ENCODE peak calls at places on chromosomes 2 and 18, in six cellular contexts. G, J, F, M, W and H are unnamed samples.

GRCh38 chr2:111905990-111906735 is 7.8 kb downstream of the MERTK start:
- DNase-seq in G (no peak), J (peak; percentile 66), F (no peak), M (no peak), W (no peak), H (no peak)

GRCh38 chr2:35184471-35184870 is 1171.1 kb upstream of the CRIM1 start:
- DNase-seq in G (no peak), J (no peak), F (no peak), M (no peak), W (no peak), H (no peak)

GRCh38 chr18:59180150-59180845 is 39.7 kb upstream of the GRP start:
- DNase-seq in G (no peak), J (no peak), F (no peak), M (no peak), W (no peak), H (no peak)

GRCh38 chr2:117957616-117958015 is 56.3 kb downstream of the CCDC93 start:
- DNase-seq in G (no peak), J (peak; percentile 47), F (no peak), M (no peak), W (no peak), H (no peak)

GRCh38 chr18:78634061-78634696 is 345.4 kb upstream of the SALL3 start:
- DNase-seq in G (no peak), J (no peak), F (no peak), M (no peak), W (no peak), H (no peak)

GRCh38 chr2:146762786-146763185 is 1082.0 kb upstream of the ACVR2A start:
- DNase-seq in G (no peak), J (no peak), F (no peak), M (no peak), W (no peak), H (no peak)

GRCh38 chr2:231800493-231801091 is 14.3 kb downstream of the COPS7B start:
- DNase-seq in G (no peak), J (peak; percentile 51), F (no peak), M (no peak), W (no peak), H (peak; percentile 81)

GRCh38 chr2:74922592-74923227 is 35.7 kb upstream of the POLE4 start:
- DNase-seq in G (no peak), J (peak; percentile 22), F (no peak), M (no peak), W (no peak), H (no peak)

GRCh38 chr2:166375205-166375735 is 474 bp downstream of the SCN9A start:
- DNase-seq in G (no peak), J (peak; percentile 27), F (no peak), M (no peak), W (no peak), H (peak; percentile 32)

GRCh38 chr2:101127319-101128056 is 23.7 kb downstream of the TBC1D8 start:
- DNase-seq in G (no peak), J (no peak), F (no peak), M (no peak), W (no peak), H (no peak)

GRCh38 chr2:224518806-224519580 is 66.2 kb downstream of the CUL3 start:
- DNase-seq in G (no peak), J (no peak), F (no peak), M (no peak), W (no peak), H (no peak)

GRCh38 chr18:50104421-50104820 is 90.5 kb downstream of the MYO5B start:
- DNase-seq in G (no peak), J (no peak), F (no peak), M (no peak), W (no peak), H (no peak)

GRCh38 chr2:242063364-242064249 is 194.1 kb downstream of the RTP5 start:
- DNase-seq in G (no peak), J (no peak), F (no peak), M (peak; percentile 59), W (no peak), H (peak; percentile 50)

GRCh38 chr2:102971661-102972060 is 209.8 kb downstream of the TMEM182 start:
- DNase-seq in G (no peak), J (no peak), F (no peak), M (no peak), W (no peak), H (no peak)

GRCh38 chr2:218694405-218695145 is 16.1 kb upstream of the TTLL4 start:
- DNase-seq in G (no peak), J (no peak), F (no peak), M (no peak), W (no peak), H (no peak)

GRCh38 chr2:239566995-239567580 is 166.3 kb upstream of the HDAC4 start:
- DNase-seq in G (no peak), J (no peak), F (no peak), M (peak; percentile 18), W (no peak), H (no peak)

GRCh38 chr2:74576830-74577229 is 22.3 kb downstream of the DOK1 start:
- DNase-seq in G (no peak), J (no peak), F (no peak), M (no peak), W (no peak), H (no peak)

GRCh38 chr2:98416760-98417159 is 27.9 kb upstream of the INPP4A start:
- DNase-seq in G (no peak), J (no peak), F (no peak), M (no peak), W (no peak), H (no peak)

GRCh38 chr2:98445708-98446577 is 1.3 kb downstream of the INPP4A start:
- DNase-seq in G (no peak), J (no peak), F (no peak), M (no peak), W (no peak), H (no peak)

GRCh38 chr2:85761512-85761944 is 7.7 kb downstream of the ATOH8 start:
- DNase-seq in G (no peak), J (no peak), F (no peak), M (no peak), W (no peak), H (no peak)
- H3K4me1 ChIP-seq in G (peaks cover 44% of the 10 kb centered on the region), J (peaks cover 23% of the 10 kb centered on the region), F (peaks cover 32% of the 10 kb centered on the region), M (peaks cover 87% of the 10 kb centered on the region), W (no peaks in the 10 kb centered on the region), H (peaks cover 22% of the 10 kb centered on the region)

DNA sequence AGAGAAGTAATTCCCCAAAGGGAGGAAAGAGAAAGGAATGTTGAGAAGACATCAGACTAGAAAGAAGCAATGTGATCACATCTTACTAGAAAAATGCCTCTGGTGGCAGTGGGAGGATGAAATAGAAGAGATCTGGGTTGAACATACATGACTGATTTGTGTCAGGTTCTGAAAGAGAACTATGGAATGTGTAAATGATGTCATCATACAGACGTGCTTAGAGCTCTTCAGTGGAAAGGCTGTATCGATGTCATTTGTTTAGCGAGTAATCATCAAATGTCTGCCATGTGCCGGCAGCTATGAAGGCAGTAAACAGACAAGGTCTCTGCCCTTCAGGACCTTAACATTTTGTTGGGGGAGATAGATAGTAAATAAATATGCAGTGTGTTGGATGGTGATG is 24.9 kb downstream of the GORASP2 start:
- DNase-seq in G (no peak), J (no peak), F (no peak), M (no peak), W (no peak), H (no peak)
- H3K36me3 ChIP-seq in G (peaks cover 47% of the 10 kb centered on the region), J (peaks cover 34% of the 10 kb centered on the region), F (peaks cover 97% of the 10 kb centered on the region), M (peaks cover 80% of the 10 kb centered on the region), W (peaks cover 18% of the 10 kb centered on the region), H (peaks cover 82% of the 10 kb centered on the region)

GRCh38 chr2:171523339-171523931 is 1.2 kb downstream of the CYBRD1 start:
- DNase-seq in G (no peak), J (peak; percentile 87), F (peak; percentile 91), M (peak; percentile 87), W (peak; percentile 82), H (peak; percentile 83)
- TF ChIP-seq POLR2AphosphoS5 in G (no peak), J (peak; percentile 47), F (no peak), M (peak; percentile 45), W (peak; percentile 18), H (peak; percentile 37)

GRCh38 chr2:157901325-157901724 is 25.2 kb upstream of the ACVR1 start:
- DNase-seq in G (no peak), J (no peak), F (no peak), M (no peak), W (no peak), H (peak; percentile 54)
- H3K4me1 ChIP-seq in G (no peaks in the 10 kb centered on the region), J (no peaks in the 10 kb centered on the region), F (no peaks in the 10 kb centered on the region), M (peaks cover 9% of the 10 kb centered on the region), W (peaks cover 5% of the 10 kb centered on the region), H (peaks cover 17% of the 10 kb centered on the region)

DNA sequence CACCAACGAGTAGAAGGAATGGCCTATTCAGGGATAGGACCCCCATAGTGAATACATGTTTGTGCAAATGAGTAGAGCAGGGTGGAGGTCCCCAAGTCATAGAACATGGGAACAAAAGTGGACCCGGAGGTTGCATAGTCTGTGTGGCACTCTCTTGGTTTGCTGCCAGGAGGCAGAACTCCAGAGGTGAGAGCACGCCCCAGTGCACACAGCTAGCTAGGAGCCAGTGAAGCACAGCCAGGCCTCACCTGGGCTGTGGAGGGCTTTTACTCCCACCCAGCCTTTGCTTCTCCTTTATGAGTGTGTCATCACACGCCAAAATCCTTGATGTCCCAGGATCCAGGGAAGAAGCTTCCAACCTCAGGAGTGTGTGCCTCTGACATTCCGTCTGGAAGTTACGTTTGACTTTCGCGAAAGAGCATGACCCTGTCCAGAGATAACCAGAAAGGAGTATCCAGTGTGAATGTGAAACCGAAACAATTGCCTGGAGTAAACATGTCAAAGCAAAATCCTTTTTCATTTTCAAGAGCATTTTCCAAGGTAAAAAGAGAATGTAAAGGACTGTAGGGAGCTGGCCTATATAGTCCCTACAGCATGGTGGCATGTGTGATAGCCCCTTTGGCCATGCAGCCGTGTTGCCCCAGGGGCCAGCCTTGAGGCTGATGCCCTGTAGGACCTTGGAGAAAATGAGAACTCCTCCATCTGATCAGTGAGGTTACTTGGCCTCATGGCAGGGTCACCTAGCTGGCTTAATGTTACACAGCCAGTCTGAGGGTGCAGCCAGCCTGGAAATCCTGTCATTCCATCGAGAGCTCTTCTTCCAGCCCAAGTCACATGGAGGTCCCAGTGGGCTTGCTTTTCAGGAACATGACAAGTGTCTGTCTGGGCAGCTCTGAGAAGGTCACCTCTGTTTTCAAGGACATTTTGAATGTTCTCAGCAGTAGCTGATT is 8.8 kb downstream of the TRIB2 start:
- DNase-seq in G (no peak), J (no peak), F (no peak), M (no peak), W (no peak), H (no peak)
- H3K36me3 ChIP-seq in G (peaks cover 2% of the 10 kb centered on the region), J (no peaks in the 10 kb centered on the region), F (peaks cover 6% of the 10 kb centered on the region), M (peaks cover 16% of the 10 kb centered on the region), W (no peaks in the 10 kb centered on the region), H (peaks cover 38% of the 10 kb centered on the region)